ENCODE peak calls at places on chromosomes 7 and 10, in four cellular contexts. P is spleen, Z is Peyer's patch, M is stomach. Q is an unnamed sample.

GRCh38 chr7:21969822-21970221 is 24.1 kb upstream of the CDCA7L start:
- DNase-seq in P (no peak), Z (no peak), M (no peak), Q (no peak)

GRCh38 chr7:69738396-69738889 is 140.2 kb downstream of the AUTS2 start:
- DNase-seq in P (no peak), Z (no peak), M (no peak), Q (no peak)

GRCh38 chr10:70267161-70267933 is 16.5 kb downstream of the NPFFR1 start:
- DNase-seq in P (no peak), Z (no peak), M (no peak), Q (peak; percentile 14)

GRCh38 chr7:91852263-91852741 is 28.2 kb downstream of the MTERF1 start:
- DNase-seq in P (no peak), Z (no peak), M (no peak), Q (peak; percentile 36)

GRCh38 chr7:132654150-132654549 is 77.9 kb upstream of the PLXNA4 start:
- DNase-seq in P (no peak), Z (no peak), M (no peak), Q (no peak)

GRCh38 chr10:126130291-126130710 is 233.9 kb downstream of the FANK1 start:
- DNase-seq in P (no peak), Z (no peak), M (no peak), Q (no peak)

GRCh38 chr10:7563368-7563767 is 103.4 kb downstream of the ITIH5 start:
- DNase-seq in P (no peak), Z (no peak), M (no peak), Q (no peak)

GRCh38 chr10:31288001-31288400 is 31.0 kb upstream of the ZEB1 start:
- DNase-seq in P (no peak), Z (no peak), M (no peak), Q (no peak)

GRCh38 chr7:89726548-89726947 is 427.7 kb upstream of the STEAP1 start:
- DNase-seq in P (no peak), Z (no peak), M (no peak), Q (peak; percentile 82)

GRCh38 chr10:103431902-103432301 is 20.3 kb downstream of the CALHM2 start:
- DNase-seq in P (no peak), Z (no peak), M (peak; percentile 36), Q (no peak)

GRCh38 chr7:30780909-30781308 is 9.7 kb downstream of the MINDY4 start:
- DNase-seq in P (no peak), Z (no peak), M (no peak), Q (no peak)

GRCh38 chr10:34102917-34103506 is 712.1 kb downstream of the PARD3 start:
- DNase-seq in P (no peak), Z (no peak), M (no peak), Q (no peak)

GRCh38 chr7:38409524-38409923 is 136.1 kb upstream of the TARP start:
- DNase-seq in P (no peak), Z (no peak), M (no peak), Q (no peak)

GRCh38 chr10:70477661-70478162 is 855 bp upstream of the PALD1 start:
- DNase-seq in P (peak; percentile 88), Z (no peak), M (no peak), Q (no peak)

GRCh38 chr10:58758311-58758710 is 245.6 kb downstream of the BICC1 start:
- DNase-seq in P (no peak), Z (no peak), M (no peak), Q (no peak)

GRCh38 chr10:112834661-112835060 is 115.4 kb upstream of the TCF7L2 start:
- DNase-seq in P (no peak), Z (no peak), M (no peak), Q (no peak)

GRCh38 chr10:70652761-70653657 is 19.3 kb upstream of the ADAMTS14 start:
- DNase-seq in P (no peak), Z (no peak), M (no peak), Q (no peak)

GRCh38 chr7:91264924-91265681 is 870 bp downstream of the FZD1 start:
- DNase-seq in P (peak; percentile 82), Z (peak; percentile 75), M (peak; percentile 61), Q (peak; percentile 62)

GRCh38 chr10:69912584-69912983 is 110.9 kb downstream of the COL13A1 start:
- DNase-seq in P (no peak), Z (no peak), M (peak; percentile 47), Q (no peak)

GRCh38 chr10:88983206-88983605 is 7.4 kb upstream of the FAS start:
- DNase-seq in P (no peak), Z (no peak), M (no peak), Q (no peak)

GRCh38 chr10:113426181-113426837 is 126.5 kb upstream of the HABP2 start:
- DNase-seq in P (no peak), Z (no peak), M (no peak), Q (no peak)

GRCh38 chr7:13181221-13181620 is 493.8 kb downstream of the ARL4A start:
- DNase-seq in P (no peak), Z (no peak), M (no peak), Q (no peak)

GRCh38 chr10:43076876-43077420 is at the start of gene RET:
- DNase-seq in P (no peak), Z (peak; percentile 60), M (peak; percentile 40), Q (peak; percentile 34)

GRCh38 chr7:155764432-155764798 is 47.8 kb downstream of the SHH start:
- DNase-seq in P (no peak), Z (no peak), M (no peak), Q (no peak)

GRCh38 chr10:18653112-18653511 is 1.7 kb upstream of the NSUN6 start:
- DNase-seq in P (no peak), Z (no peak), M (no peak), Q (no peak)

GRCh38 chr10:18650618-18651017 is 769 bp downstream of the NSUN6 start:
- DNase-seq in P (no peak), Z (no peak), M (no peak), Q (peak; percentile 29)

GRCh38 chr10:18647945-18648344 is 3.4 kb downstream of the NSUN6 start:
- DNase-seq in P (no peak), Z (no peak), M (no peak), Q (no peak)

GRCh38 chr10:18649364-18649959 is 1.9 kb downstream of the NSUN6 start:
- DNase-seq in P (no peak), Z (no peak), M (no peak), Q (peak; percentile 44)

DNA sequence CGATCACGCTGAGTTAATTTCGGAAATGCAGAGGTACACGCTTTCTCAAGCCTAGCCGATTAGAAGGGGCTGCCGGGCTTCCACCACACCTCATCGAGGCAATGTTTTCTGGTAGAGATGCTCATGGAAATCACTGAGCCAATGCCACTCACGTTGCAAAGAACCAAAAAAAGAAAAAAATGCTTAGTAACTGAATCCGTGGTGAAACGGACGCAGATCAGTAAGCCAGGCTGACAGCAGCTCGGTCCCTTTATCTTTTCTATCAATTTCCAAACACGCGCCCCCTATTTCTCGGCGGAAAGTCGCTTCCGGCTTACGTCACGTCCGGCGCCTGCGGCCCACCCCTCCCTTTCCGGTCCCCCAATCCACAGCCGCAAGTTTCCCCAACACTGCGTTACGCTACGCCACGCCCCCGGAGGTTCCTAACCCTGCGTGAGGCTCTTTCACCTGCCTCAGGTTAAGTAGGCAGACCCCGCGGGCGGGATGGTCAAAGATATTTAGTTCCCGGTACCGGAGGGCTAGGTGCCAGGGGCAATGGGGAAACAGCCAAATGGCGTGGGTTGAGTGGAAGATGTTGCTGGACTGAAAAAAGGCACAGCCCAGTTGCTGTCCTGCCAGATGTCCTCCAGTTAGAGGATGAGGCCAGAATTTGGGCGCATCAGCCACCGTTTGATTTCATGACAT is at the start of gene NSUN6:
- DNase-seq in P (peak; percentile 97), Z (peak; percentile 93), M (peak; percentile 93), Q (peak; percentile 97)
- TF ChIP-seq POLR2A in P (no peak), Z (peak; percentile 40), M (peak; percentile 61), Q (peak; percentile 93)

GRCh38 chr10:100986623-100986951 is 710 bp downstream of the MRPL43 start:
- DNase-seq in P (no peak), Z (peak; percentile 57), M (no peak), Q (no peak)

GRCh38 chr10:100983868-100984669 is 3.2 kb downstream of the MRPL43 start:
- DNase-seq in P (peak; percentile 63), Z (peak; percentile 44), M (no peak), Q (no peak)

GRCh38 chr10:100986952-100987684 is at the start of the genes MRPL43 and TWNK:
- DNase-seq in P (peak; percentile 95), Z (peak; percentile 90), M (peak; percentile 87), Q (peak; percentile 88)

GRCh38 chr10:100984670-100985177 is 2.6 kb downstream of the MRPL43 start:
- DNase-seq in P (peak; percentile 16), Z (peak; percentile 43), M (no peak), Q (no peak)

DNA sequence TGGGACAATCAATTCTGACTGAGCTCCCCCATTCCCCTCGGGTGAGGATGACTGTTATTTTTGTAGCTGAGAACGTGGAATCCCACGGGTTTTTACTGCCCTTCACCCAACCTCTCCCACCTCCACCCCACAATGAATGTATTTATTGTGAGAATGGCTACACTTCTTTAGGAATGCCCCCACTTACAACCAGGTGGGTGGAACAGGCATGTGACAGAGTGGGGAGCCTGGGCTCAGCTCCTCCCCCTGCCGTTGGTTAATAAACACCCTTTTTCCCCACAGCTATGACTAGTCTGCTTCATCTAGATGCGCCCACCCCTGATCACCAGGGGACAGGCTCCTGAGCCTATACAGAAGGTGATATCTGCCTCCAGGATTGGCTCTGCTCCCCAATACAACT is 2.0 kb downstream of the MRPL43 start:
- DNase-seq in P (peak; percentile 27), Z (peak; percentile 16), M (no peak), Q (no peak)
- TF ChIP-seq POLR2A in P (no peak), Z (no peak), M (no peak), Q (no peak)

GRCh38 chr7:51314726-51315125 is 1.9 kb downstream of the COBL start:
- DNase-seq in P (no peak), Z (no peak), M (peak; percentile 33), Q (no peak)

GRCh38 chr7:51316262-51316665 is 345 bp downstream of the COBL start:
- DNase-seq in P (no peak), Z (peak; percentile 79), M (peak; percentile 65), Q (no peak)

GRCh38 chr7:51314041-51314440 is 2.6 kb downstream of the COBL start:
- DNase-seq in P (no peak), Z (no peak), M (no peak), Q (no peak)

GRCh38 chr7:51316666-51317581 is at the start of gene COBL:
- DNase-seq in P (no peak), Z (peak; percentile 89), M (peak; percentile 71), Q (no peak)

DNA sequence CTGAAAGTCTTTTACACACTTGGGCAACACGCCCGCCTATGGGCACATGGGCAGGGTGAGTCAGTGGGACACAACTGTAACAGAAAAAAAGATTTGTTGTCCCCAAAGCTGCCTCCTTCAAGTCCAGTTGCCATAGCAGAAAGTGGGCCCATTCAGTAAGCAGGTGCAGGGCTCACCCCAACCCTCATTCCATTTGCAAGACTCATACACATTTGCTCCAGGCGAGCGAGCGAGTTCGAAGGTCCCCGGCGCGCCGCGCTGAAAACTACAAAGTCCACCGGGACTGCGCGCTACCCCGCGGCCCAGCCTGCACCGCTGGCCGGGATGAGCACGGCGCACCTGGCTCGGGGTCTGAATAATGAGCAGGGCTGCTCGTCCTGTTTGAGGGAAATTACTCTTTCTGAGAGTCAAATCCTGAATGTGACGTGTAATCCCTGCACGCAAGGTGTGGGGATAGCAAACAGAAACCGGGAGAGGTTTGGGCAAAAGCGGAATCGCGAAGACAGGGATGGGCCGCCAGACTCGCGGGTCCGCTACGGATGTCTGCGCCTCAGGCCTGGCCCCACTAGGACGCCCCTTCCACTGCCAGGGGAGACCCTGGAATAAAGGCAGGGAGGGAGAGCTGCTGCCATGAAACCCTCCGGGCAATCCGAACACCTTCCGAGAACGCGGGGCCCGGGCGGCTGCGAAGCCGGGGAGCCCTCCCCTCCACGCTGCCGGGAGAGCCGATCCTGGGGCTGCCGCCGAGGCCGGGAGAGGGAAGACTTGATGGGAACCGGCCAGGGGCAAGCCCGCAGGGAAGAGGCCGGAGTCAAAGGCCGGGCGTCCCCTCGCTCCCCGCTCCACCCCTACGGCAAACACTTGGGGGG is 982 bp downstream of the COBL start:
- DNase-seq in P (no peak), Z (peak; percentile 92), M (peak; percentile 58), Q (no peak)
- TF ChIP-seq POLR2A in P (no peak), Z (peak; percentile 85), M (no peak), Q (no peak)

GRCh38 chr7:44963526-44964290 is 15.1 kb downstream of the MYO1G start:
- DNase-seq in P (peak; percentile 52), Z (no peak), M (no peak), Q (no peak)
- TF ChIP-seq POLR2A in P (no peak), Z (no peak), M (no peak), Q (no peak)